ENCODE peak calls at places on chromosomes 6 and 20, in six cellular contexts. E is T-helper 2 cell, T is cardiac muscle cell, A is GM23338, U is MM.1S, C is spleen. Z is an unnamed sample.

GRCh38 chr6:41963371-41963770 is 21.8 kb upstream of the CCND3 start:
- DNase-seq in A (no peak), C (no peak), T (no peak), U (no peak), E (no peak), Z (no peak)

GRCh38 chr20:9927224-9927623 is 88.3 kb upstream of the PAK5 start:
- DNase-seq in A (no peak), T (peak), U (no peak), E (no peak), C (no peak), Z (no peak)

GRCh38 chr6:141580121-141580520 is 552.6 kb upstream of the GJE1 start:
- DNase-seq in E (no peak), T (no peak), U (no peak), C (no peak), A (no peak), Z (no peak)

GRCh38 chr6:127206531-127207065 is 60.1 kb upstream of the RNF146 start:
- DNase-seq in E (no peak), T (no peak), A (no peak), C (no peak), U (no peak), Z (no peak)

GRCh38 chr6:152244998-152245630 is 392.0 kb downstream of the SYNE1 start:
- DNase-seq in E (no peak), T (no peak), A (no peak), C (no peak), U (no peak), Z (no peak)

GRCh38 chr6:41548098-41548840 is 2.1 kb downstream of the FOXP4 start:
- DNase-seq in T (no peak), C (peak), E (no peak), A (peak), U (no peak), Z (no peak)

GRCh38 chr6:23414922-23415321 is 711.1 kb upstream of the NRSN1 start:
- DNase-seq in T (no peak), U (no peak), A (no peak), E (no peak), C (no peak), Z (no peak)

GRCh38 chr6:106525111-106525884 is 104.0 kb downstream of the RTN4IP1 start:
- DNase-seq in T (no peak), U (peak), E (peak), C (no peak), A (no peak), Z (no peak)

GRCh38 chr6:47809863-47810262 is 28.0 kb downstream of the OPN5 start:
- DNase-seq in A (no peak), C (no peak), T (no peak), U (no peak), E (no peak), Z (no peak)

GRCh38 chr6:156273065-156273711 is 504.0 kb upstream of the ARID1B start:
- DNase-seq in T (no peak), U (no peak), A (no peak), C (no peak), E (no peak), Z (no peak)

GRCh38 chr20:46939031-46939430 is 44.4 kb downstream of the EYA2 start:
- DNase-seq in E (peak), A (peak), C (no peak), T (no peak), U (no peak), Z (no peak)

GRCh38 chr6:75076009-75076408 is 129.8 kb downstream of the COL12A1 start:
- DNase-seq in C (no peak), E (no peak), A (peak), T (no peak), U (no peak), Z (no peak)

GRCh38 chr6:35139924-35140524 is 1.1 kb downstream of the TCP11 start:
- DNase-seq in C (no peak), E (peak), A (peak), U (peak), T (peak), Z (peak)

GRCh38 chr6:159395614-159396013 is 226.4 kb downstream of the FNDC1 start:
- DNase-seq in T (no peak), C (no peak), A (no peak), E (no peak), U (no peak), Z (no peak)

GRCh38 chr6:170178266-170178560 is 112.7 kb downstream of the DLL1 start:
- DNase-seq in U (no peak), C (no peak), E (no peak), A (no peak), T (no peak), Z (no peak)

GRCh38 chr6:31041372-31041974 is 31.2 kb downstream of the MUC22 start:
- DNase-seq in U (no peak), C (no peak), T (no peak), A (no peak), E (no peak), Z (no peak)

GRCh38 chr6:110063864-110064263 is 85.8 kb downstream of the GPR6 start:
- DNase-seq in E (peak), C (no peak), A (no peak), U (no peak), T (no peak), Z (no peak)

GRCh38 chr6:5333653-5334052 is 72.3 kb downstream of the FARS2 start:
- DNase-seq in T (peak), A (no peak), E (no peak), U (no peak), C (no peak), Z (no peak)

GRCh38 chr20:19304389-19304788 is 91.9 kb downstream of the SLC24A3 start:
- DNase-seq in E (no peak), U (no peak), T (no peak), C (no peak), A (no peak), Z (no peak)

GRCh38 chr6:34226731-34227586 is 9.7 kb upstream of the HMGA1 start:
- DNase-seq in A (peak), C (peak), E (no peak), U (no peak), T (no peak), Z (no peak)

GRCh38 chr20:63290677-63291472 is 2.1 kb upstream of the COL20A1 start:
- DNase-seq in C (no peak), U (peak), A (peak), T (peak), E (peak), Z (no peak)

GRCh38 chr6:136175873-136176272 is 74.2 kb downstream of the MTFR2 start:
- DNase-seq in E (no peak), A (no peak), T (no peak), C (no peak), U (no peak), Z (no peak)

GRCh38 chr6:39276379-39276995 is 37.7 kb downstream of the KCNK17 start:
- DNase-seq in C (no peak), A (no peak), U (no peak), T (no peak), E (no peak), Z (no peak)

GRCh38 chr20:23164176-23164601 is 78.1 kb upstream of the CD93 start:
- DNase-seq in T (no peak), A (no peak), E (no peak), U (no peak), C (no peak), Z (peak)

Z was measured in nucleus accumbens.